ENCODE peak calls at places on chromosomes 2 and 18, in eight cellular contexts. One of them, this sample, is unnamed.

GRCh38 chr18:60017371-60017770 is 117.6 kb downstream of the PMAIP1 start:
- DNase-seq in BJ: no peak
- DNase-seq in stimulated activated CD8-positive, alpha-beta memory T cell treated with anti-CD3 and anti-CD28 coated beads, Interleukin-7, amount 100 ng/mL, for 48 hours: no peak
- DNase-seq in osteocyte: no peak
- DNase-seq in ureter: no peak
- DNase-seq in cardiac septum: no peak
- DNase-seq in cardiac muscle cell: no peak
- DNase-seq in GM03348: no peak
- DNase-seq in this sample: no peak

GRCh38 chr2:240701091-240701735 is 9.5 kb downstream of the AQP12A start:
- DNase-seq in cardiac septum: peak; percentile 66
- DNase-seq in cardiac muscle cell: no peak
- DNase-seq in GM03348: no peak
- DNase-seq in stimulated activated CD8-positive, alpha-beta memory T cell treated with anti-CD3 and anti-CD28 coated beads, Interleukin-7, amount 100 ng/mL, for 48 hours: no peak
- DNase-seq in ureter: no peak
- DNase-seq in osteocyte: no peak
- DNase-seq in BJ: no peak
- DNase-seq in this sample: no peak

GRCh38 chr2:242034996-242035814 is 165.7 kb downstream of the RTP5 start:
- DNase-seq in BJ: no peak
- DNase-seq in cardiac muscle cell: no peak
- DNase-seq in osteocyte: peak; percentile 76
- DNase-seq in cardiac septum: no peak
- DNase-seq in stimulated activated CD8-positive, alpha-beta memory T cell treated with anti-CD3 and anti-CD28 coated beads, Interleukin-7, amount 100 ng/mL, for 48 hours: no peak
- DNase-seq in GM03348: no peak
- DNase-seq in ureter: peak; percentile 40
- DNase-seq in this sample: no peak

GRCh38 chr2:165629776-165630175 is 160.3 kb downstream of the CSRNP3 start:
- DNase-seq in stimulated activated CD8-positive, alpha-beta memory T cell treated with anti-CD3 and anti-CD28 coated beads, Interleukin-7, amount 100 ng/mL, for 48 hours: no peak
- DNase-seq in ureter: no peak
- DNase-seq in BJ: no peak
- DNase-seq in osteocyte: no peak
- DNase-seq in cardiac muscle cell: no peak
- DNase-seq in GM03348: no peak
- DNase-seq in cardiac septum: no peak
- DNase-seq in this sample: no peak

GRCh38 chr18:76839395-76839794 is 17.0 kb downstream of the ZNF236 start:
- DNase-seq in cardiac muscle cell: no peak
- DNase-seq in cardiac septum: no peak
- DNase-seq in osteocyte: no peak
- DNase-seq in BJ: no peak
- DNase-seq in ureter: no peak
- DNase-seq in GM03348: peak; percentile 43
- DNase-seq in stimulated activated CD8-positive, alpha-beta memory T cell treated with anti-CD3 and anti-CD28 coated beads, Interleukin-7, amount 100 ng/mL, for 48 hours: no peak
- DNase-seq in this sample: no peak

GRCh38 chr18:51051105-51051712 is 21.2 kb downstream of the SMAD4 start:
- DNase-seq in stimulated activated CD8-positive, alpha-beta memory T cell treated with anti-CD3 and anti-CD28 coated beads, Interleukin-7, amount 100 ng/mL, for 48 hours: no peak
- DNase-seq in cardiac septum: no peak
- DNase-seq in ureter: no peak
- DNase-seq in cardiac muscle cell: peak; percentile 66
- DNase-seq in BJ: no peak
- DNase-seq in osteocyte: no peak
- DNase-seq in GM03348: peak; percentile 62
- DNase-seq in this sample: no peak

GRCh38 chr2:45943231-45944044 is 292.0 kb downstream of the PRKCE start:
- DNase-seq in cardiac muscle cell: no peak
- DNase-seq in ureter: no peak
- DNase-seq in BJ: no peak
- DNase-seq in cardiac septum: peak; percentile 44
- DNase-seq in stimulated activated CD8-positive, alpha-beta memory T cell treated with anti-CD3 and anti-CD28 coated beads, Interleukin-7, amount 100 ng/mL, for 48 hours: no peak
- DNase-seq in osteocyte: no peak
- DNase-seq in GM03348: no peak
- DNase-seq in this sample: no peak

GRCh38 chr2:96404446-96405373 is 69.1 kb downstream of the NCAPH start:
- DNase-seq in stimulated activated CD8-positive, alpha-beta memory T cell treated with anti-CD3 and anti-CD28 coated beads, Interleukin-7, amount 100 ng/mL, for 48 hours: no peak
- DNase-seq in cardiac septum: peak; percentile 72
- DNase-seq in ureter: no peak
- DNase-seq in BJ: no peak
- DNase-seq in osteocyte: peak; percentile 73
- DNase-seq in cardiac muscle cell: no peak
- DNase-seq in GM03348: no peak
- DNase-seq in this sample: no peak

GRCh38 chr2:85066874-85067351 is 66.3 kb upstream of the TCF7L1 start:
- DNase-seq in ureter: peak; percentile 70
- DNase-seq in cardiac septum: peak; percentile 79
- DNase-seq in stimulated activated CD8-positive, alpha-beta memory T cell treated with anti-CD3 and anti-CD28 coated beads, Interleukin-7, amount 100 ng/mL, for 48 hours: peak; percentile 20
- DNase-seq in GM03348: peak; percentile 75
- DNase-seq in BJ: peak; percentile 9
- DNase-seq in osteocyte: peak; percentile 91
- DNase-seq in cardiac muscle cell: peak; percentile 90
- DNase-seq in this sample: no peak

GRCh38 chr2:187656123-187656522 is 101.9 kb upstream of the TFPI start:
- DNase-seq in cardiac muscle cell: no peak
- DNase-seq in stimulated activated CD8-positive, alpha-beta memory T cell treated with anti-CD3 and anti-CD28 coated beads, Interleukin-7, amount 100 ng/mL, for 48 hours: no peak
- DNase-seq in cardiac septum: no peak
- DNase-seq in ureter: no peak
- DNase-seq in BJ: no peak
- DNase-seq in osteocyte: no peak
- DNase-seq in GM03348: no peak
- DNase-seq in this sample: no peak

GRCh38 chr18:79348066-79348465 is 47.7 kb upstream of the NFATC1 start:
- DNase-seq in cardiac muscle cell: no peak
- DNase-seq in stimulated activated CD8-positive, alpha-beta memory T cell treated with anti-CD3 and anti-CD28 coated beads, Interleukin-7, amount 100 ng/mL, for 48 hours: no peak
- DNase-seq in ureter: no peak
- DNase-seq in cardiac septum: no peak
- DNase-seq in osteocyte: no peak
- DNase-seq in GM03348: no peak
- DNase-seq in BJ: no peak
- DNase-seq in this sample: no peak

GRCh38 chr2:178761759-178762371 is 45.4 kb downstream of the TTN start:
- DNase-seq in cardiac muscle cell: peak; percentile 61
- DNase-seq in stimulated activated CD8-positive, alpha-beta memory T cell treated with anti-CD3 and anti-CD28 coated beads, Interleukin-7, amount 100 ng/mL, for 48 hours: no peak
- DNase-seq in BJ: no peak
- DNase-seq in cardiac septum: no peak
- DNase-seq in GM03348: peak; percentile 28
- DNase-seq in ureter: no peak
- DNase-seq in osteocyte: no peak
- DNase-seq in this sample: no peak

GRCh38 chr2:69559696-69560482 is 83.7 kb downstream of the AAK1 start:
- DNase-seq in BJ: no peak
- DNase-seq in osteocyte: no peak
- DNase-seq in cardiac muscle cell: peak; percentile 72
- DNase-seq in ureter: no peak
- DNase-seq in GM03348: peak; percentile 51
- DNase-seq in stimulated activated CD8-positive, alpha-beta memory T cell treated with anti-CD3 and anti-CD28 coated beads, Interleukin-7, amount 100 ng/mL, for 48 hours: no peak
- DNase-seq in cardiac septum: no peak
- DNase-seq in this sample: no peak

GRCh38 chr2:109376796-109377495 is 236.8 kb downstream of the SEPTIN10 start:
- DNase-seq in cardiac muscle cell: no peak
- DNase-seq in GM03348: no peak
- DNase-seq in cardiac septum: no peak
- DNase-seq in stimulated activated CD8-positive, alpha-beta memory T cell treated with anti-CD3 and anti-CD28 coated beads, Interleukin-7, amount 100 ng/mL, for 48 hours: no peak
- DNase-seq in ureter: no peak
- DNase-seq in osteocyte: peak; percentile 48
- DNase-seq in BJ: no peak
- DNase-seq in this sample: peak; percentile 43

GRCh38 chr2:30862054-30862651 is 54.9 kb upstream of the CAPN13 start:
- DNase-seq in BJ: peak; percentile 6
- DNase-seq in ureter: peak; percentile 55
- DNase-seq in cardiac muscle cell: peak; percentile 69
- DNase-seq in osteocyte: no peak
- DNase-seq in cardiac septum: no peak
- DNase-seq in stimulated activated CD8-positive, alpha-beta memory T cell treated with anti-CD3 and anti-CD28 coated beads, Interleukin-7, amount 100 ng/mL, for 48 hours: peak; percentile 9
- DNase-seq in GM03348: peak; percentile 77
- DNase-seq in this sample: no peak

GRCh38 chr2:114550895-114551793 is 108.7 kb downstream of the DPP10 start:
- DNase-seq in cardiac muscle cell: peak; percentile 74
- DNase-seq in BJ: no peak
- DNase-seq in cardiac septum: no peak
- DNase-seq in osteocyte: no peak
- DNase-seq in stimulated activated CD8-positive, alpha-beta memory T cell treated with anti-CD3 and anti-CD28 coated beads, Interleukin-7, amount 100 ng/mL, for 48 hours: no peak
- DNase-seq in GM03348: peak; percentile 74
- DNase-seq in ureter: peak; percentile 66
- DNase-seq in this sample: no peak

GRCh38 chr2:128780434-128781080 is 461.9 kb upstream of the HS6ST1 start:
- DNase-seq in cardiac septum: peak; percentile 60
- DNase-seq in osteocyte: peak; percentile 57
- DNase-seq in ureter: no peak
- DNase-seq in cardiac muscle cell: no peak
- DNase-seq in GM03348: no peak
- DNase-seq in stimulated activated CD8-positive, alpha-beta memory T cell treated with anti-CD3 and anti-CD28 coated beads, Interleukin-7, amount 100 ng/mL, for 48 hours: no peak
- DNase-seq in BJ: no peak
- DNase-seq in this sample: no peak

GRCh38 chr2:59900728-59901452 is 652.6 kb downstream of the BCL11A start:
- DNase-seq in cardiac muscle cell: no peak
- DNase-seq in stimulated activated CD8-positive, alpha-beta memory T cell treated with anti-CD3 and anti-CD28 coated beads, Interleukin-7, amount 100 ng/mL, for 48 hours: no peak
- DNase-seq in cardiac septum: no peak
- DNase-seq in GM03348: no peak
- DNase-seq in osteocyte: no peak
- DNase-seq in BJ: no peak
- DNase-seq in ureter: no peak
- DNase-seq in this sample: no peak

GRCh38 chr2:174617120-174617519 is 19.5 kb upstream of the WIPF1 start:
- DNase-seq in stimulated activated CD8-positive, alpha-beta memory T cell treated with anti-CD3 and anti-CD28 coated beads, Interleukin-7, amount 100 ng/mL, for 48 hours: no peak
- DNase-seq in cardiac muscle cell: no peak
- DNase-seq in ureter: no peak
- DNase-seq in cardiac septum: no peak
- DNase-seq in osteocyte: no peak
- DNase-seq in GM03348: no peak
- DNase-seq in BJ: no peak
- DNase-seq in this sample: no peak

This sample was measured in type B pancreatic cell.